ENCODE peak calls at places on chromosome 9, in six cellular contexts. One of them, this sample, is unnamed.

GRCh38 chr9:121765021-121765950 is 113.9 kb downstream of the DAB2IP start:
- DNase-seq in tibial nerve: no peak
- DNase-seq in A673: no peak
- DNase-seq in left ventricle myocardium inferior: peak
- DNase-seq in stomach: peak
- DNase-seq in pancreas: peak
- DNase-seq in this sample: peak

GRCh38 chr9:89477395-89477794 is 20.5 kb downstream of the SEMA4D start:
- DNase-seq in tibial nerve: no peak
- DNase-seq in left ventricle myocardium inferior: no peak
- DNase-seq in stomach: peak
- DNase-seq in A673: no peak
- DNase-seq in pancreas: no peak
- DNase-seq in this sample: no peak

GRCh38 chr9:89655990-89656657 is 51.3 kb downstream of the GADD45G start:
- DNase-seq in stomach: no peak
- DNase-seq in tibial nerve: no peak
- DNase-seq in A673: no peak
- DNase-seq in left ventricle myocardium inferior: no peak
- DNase-seq in pancreas: no peak
- DNase-seq in this sample: no peak

GRCh38 chr9:130779153-130779855 is 55.8 kb upstream of the ABL1 start:
- DNase-seq in tibial nerve: no peak
- DNase-seq in A673: no peak
- DNase-seq in stomach: no peak
- DNase-seq in left ventricle myocardium inferior: no peak
- DNase-seq in pancreas: no peak
- DNase-seq in this sample: no peak

GRCh38 chr9:123814526-123814925 is 115.4 kb downstream of the DENND1A start:
- DNase-seq in pancreas: no peak
- DNase-seq in stomach: no peak
- DNase-seq in A673: no peak
- DNase-seq in left ventricle myocardium inferior: no peak
- DNase-seq in tibial nerve: no peak
- DNase-seq in this sample: no peak

GRCh38 chr9:20692554-20692953 is 8.5 kb downstream of the FOCAD start:
- DNase-seq in left ventricle myocardium inferior: no peak
- DNase-seq in stomach: no peak
- DNase-seq in pancreas: no peak
- DNase-seq in tibial nerve: no peak
- DNase-seq in A673: no peak
- DNase-seq in this sample: no peak

GRCh38 chr9:26725573-26725972 is 167.0 kb downstream of the CAAP1 start:
- DNase-seq in left ventricle myocardium inferior: no peak
- DNase-seq in stomach: no peak
- DNase-seq in A673: no peak
- DNase-seq in pancreas: no peak
- DNase-seq in tibial nerve: no peak
- DNase-seq in this sample: no peak

GRCh38 chr9:17906204-17906840 is 327.5 kb downstream of the SH3GL2 start:
- DNase-seq in tibial nerve: no peak
- DNase-seq in A673: no peak
- DNase-seq in left ventricle myocardium inferior: no peak
- DNase-seq in stomach: peak
- DNase-seq in pancreas: peak
- DNase-seq in this sample: peak

GRCh38 chr9:88268886-88269285 is 119.4 kb upstream of the SPIN1 start:
- DNase-seq in left ventricle myocardium inferior: no peak
- DNase-seq in tibial nerve: no peak
- DNase-seq in pancreas: no peak
- DNase-seq in A673: no peak
- DNase-seq in stomach: no peak
- DNase-seq in this sample: no peak

GRCh38 chr9:80191108-80191507 is 619.3 kb downstream of the TLE4 start:
- DNase-seq in left ventricle myocardium inferior: no peak
- DNase-seq in pancreas: no peak
- DNase-seq in stomach: no peak
- DNase-seq in tibial nerve: no peak
- DNase-seq in A673: no peak
- DNase-seq in this sample: no peak

GRCh38 chr9:126532489-126532888 is 81.2 kb upstream of the LMX1B start:
- DNase-seq in tibial nerve: no peak
- DNase-seq in A673: no peak
- DNase-seq in pancreas: no peak
- DNase-seq in left ventricle myocardium inferior: no peak
- DNase-seq in stomach: no peak
- DNase-seq in this sample: no peak

GRCh38 chr9:69370430-69370829 is 45.4 kb downstream of the ENTREP1 start:
- DNase-seq in A673: no peak
- DNase-seq in stomach: no peak
- DNase-seq in pancreas: no peak
- DNase-seq in left ventricle myocardium inferior: no peak
- DNase-seq in tibial nerve: no peak
- DNase-seq in this sample: no peak

GRCh38 chr9:80093695-80094094 is 521.9 kb downstream of the TLE4 start:
- DNase-seq in stomach: no peak
- DNase-seq in tibial nerve: no peak
- DNase-seq in pancreas: no peak
- DNase-seq in A673: no peak
- DNase-seq in left ventricle myocardium inferior: no peak
- DNase-seq in this sample: no peak

GRCh38 chr9:101463397-101463796 is 27.8 kb upstream of the ALDOB start:
- DNase-seq in pancreas: no peak
- DNase-seq in tibial nerve: no peak
- DNase-seq in stomach: no peak
- DNase-seq in A673: no peak
- DNase-seq in left ventricle myocardium inferior: no peak
- DNase-seq in this sample: no peak

GRCh38 chr9:101460965-101461364 is 25.4 kb upstream of the ALDOB start:
- DNase-seq in stomach: no peak
- DNase-seq in A673: no peak
- DNase-seq in pancreas: no peak
- DNase-seq in tibial nerve: no peak
- DNase-seq in left ventricle myocardium inferior: no peak
- DNase-seq in this sample: no peak

GRCh38 chr9:101465330-101465915 is 29.8 kb upstream of the ALDOB start:
- DNase-seq in pancreas: no peak
- DNase-seq in tibial nerve: no peak
- DNase-seq in stomach: peak
- DNase-seq in left ventricle myocardium inferior: no peak
- DNase-seq in A673: peak
- DNase-seq in this sample: peak

GRCh38 chr9:101458955-101459631 is 23.5 kb upstream of the ALDOB start:
- DNase-seq in left ventricle myocardium inferior: no peak
- DNase-seq in pancreas: no peak
- DNase-seq in A673: peak
- DNase-seq in stomach: no peak
- DNase-seq in tibial nerve: no peak
- DNase-seq in this sample: peak

DNA sequence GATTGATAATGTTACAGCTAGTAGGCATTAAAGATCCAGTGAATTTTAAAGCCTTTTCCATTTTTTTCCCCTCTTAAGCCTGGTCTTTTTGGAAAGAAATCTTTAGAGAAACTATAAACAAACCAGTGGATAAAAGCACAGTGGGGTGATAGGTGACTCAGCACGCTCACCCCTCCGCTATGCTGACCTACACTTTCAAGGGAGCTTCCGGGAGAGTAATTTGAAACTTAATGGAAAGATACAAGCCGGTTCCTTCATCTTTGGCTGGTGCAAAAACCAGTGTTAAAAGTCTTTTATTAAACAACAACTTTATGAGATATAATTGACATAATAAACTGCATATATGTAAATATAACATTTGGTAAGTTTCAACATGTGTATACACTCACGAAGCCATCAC is 27.0 kb upstream of the ALDOB start:
- DNase-seq in stomach: no peak
- DNase-seq in left ventricle myocardium inferior: no peak
- DNase-seq in tibial nerve: no peak
- DNase-seq in pancreas: no peak
- DNase-seq in A673: peak
- DNase-seq in this sample: no peak
- H3K4me3 ChIP-seq in stomach: no peak
- H3K4me3 ChIP-seq in left ventricle myocardium inferior: no peak
- H3K4me3 ChIP-seq in tibial nerve: no peak
- H3K4me3 ChIP-seq in pancreas: no peak
- H3K4me3 ChIP-seq in A673: no peak
- H3K4me3 ChIP-seq in this sample: no peak

GRCh38 chr9:107439991-107440456 is 49.5 kb downstream of the KLF4 start:
- DNase-seq in stomach: no peak
- DNase-seq in tibial nerve: no peak
- DNase-seq in left ventricle myocardium inferior: no peak
- DNase-seq in A673: no peak
- DNase-seq in pancreas: no peak
- DNase-seq in this sample: no peak

GRCh38 chr9:107435415-107435814 is 54.2 kb downstream of the KLF4 start:
- DNase-seq in tibial nerve: no peak
- DNase-seq in A673: no peak
- DNase-seq in left ventricle myocardium inferior: no peak
- DNase-seq in stomach: no peak
- DNase-seq in pancreas: no peak
- DNase-seq in this sample: no peak

GRCh38 chr9:107438211-107439030 is 51.1 kb downstream of the KLF4 start:
- DNase-seq in stomach: no peak
- DNase-seq in left ventricle myocardium inferior: no peak
- DNase-seq in pancreas: no peak
- DNase-seq in A673: no peak
- DNase-seq in tibial nerve: no peak
- DNase-seq in this sample: no peak

DNA sequence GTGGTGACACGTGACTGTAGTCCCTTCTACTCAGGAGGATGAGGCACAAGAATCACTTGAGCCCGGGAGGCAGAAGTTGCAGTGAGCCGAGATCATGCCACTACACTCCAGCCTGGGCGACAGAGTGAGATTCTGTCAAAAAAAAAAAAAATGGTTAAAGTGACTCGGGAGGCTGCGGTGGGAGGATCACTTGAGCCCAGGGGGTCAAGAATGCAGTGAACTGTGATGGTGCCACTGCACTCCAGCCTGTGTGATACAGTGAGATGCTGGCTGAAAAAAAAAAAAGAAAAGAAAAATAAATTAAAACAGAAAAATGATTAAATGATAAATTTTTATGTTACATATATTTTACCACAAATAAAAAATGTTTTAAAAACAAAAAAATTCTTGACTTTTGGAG is 51.9 kb downstream of the KLF4 start:
- DNase-seq in stomach: no peak
- DNase-seq in A673: no peak
- DNase-seq in tibial nerve: no peak
- DNase-seq in pancreas: no peak
- DNase-seq in left ventricle myocardium inferior: no peak
- DNase-seq in this sample: no peak
- TF ChIP-seq CTCF in stomach: no peak
- TF ChIP-seq CTCF in A673: no peak
- TF ChIP-seq CTCF in tibial nerve: no peak
- TF ChIP-seq CTCF in pancreas: no peak
- TF ChIP-seq CTCF in left ventricle myocardium inferior: no peak
- TF ChIP-seq CTCF in this sample: no peak

GRCh38 chr9:72362680-72363139 is 2.3 kb downstream of the ZFAND5 start:
- DNase-seq in pancreas: no peak
- DNase-seq in tibial nerve: peak
- DNase-seq in stomach: peak
- DNase-seq in A673: peak
- DNase-seq in left ventricle myocardium inferior: peak
- DNase-seq in this sample: peak

GRCh38 chr9:72363226-72363625 is 1.8 kb downstream of the ZFAND5 start:
- DNase-seq in left ventricle myocardium inferior: no peak
- DNase-seq in pancreas: no peak
- DNase-seq in stomach: no peak
- DNase-seq in A673: no peak
- DNase-seq in tibial nerve: no peak
- DNase-seq in this sample: no peak

GRCh38 chr9:72363908-72364678 is 915 bp downstream of the ZFAND5 start:
- DNase-seq in A673: peak
- DNase-seq in stomach: peak
- DNase-seq in pancreas: peak
- DNase-seq in tibial nerve: peak
- DNase-seq in left ventricle myocardium inferior: peak
- DNase-seq in this sample: peak

GRCh38 chr9:72361227-72361626 is 3.8 kb downstream of the ZFAND5 start:
- DNase-seq in A673: no peak
- DNase-seq in stomach: no peak
- DNase-seq in left ventricle myocardium inferior: no peak
- DNase-seq in tibial nerve: no peak
- DNase-seq in pancreas: no peak
- DNase-seq in this sample: no peak

DNA sequence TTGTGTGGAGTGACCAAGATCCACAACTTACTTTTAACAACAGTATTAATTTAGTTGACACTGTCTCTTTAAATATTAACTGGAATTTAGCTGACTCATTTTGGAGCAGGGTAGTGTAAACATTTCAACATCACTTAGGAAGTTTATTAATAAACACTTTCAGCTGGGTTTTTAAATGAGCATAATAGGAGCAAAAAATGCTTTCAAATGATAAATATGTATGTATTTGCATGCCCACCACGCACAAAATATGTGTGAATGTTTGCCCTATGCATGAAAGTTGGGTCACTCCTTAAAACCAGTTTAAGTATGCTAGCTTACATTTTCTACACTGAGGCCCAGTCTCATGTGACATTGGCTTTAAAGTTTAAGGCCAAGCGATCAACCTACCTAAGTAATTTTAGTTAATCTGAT is 2.9 kb downstream of the ZFAND5 start:
- DNase-seq in stomach: no peak
- DNase-seq in A673: no peak
- DNase-seq in tibial nerve: no peak
- DNase-seq in pancreas: no peak
- DNase-seq in left ventricle myocardium inferior: no peak
- DNase-seq in this sample: no peak
- H3K4me3 ChIP-seq in stomach: peak
- H3K4me3 ChIP-seq in A673: peak
- H3K4me3 ChIP-seq in tibial nerve: peak
- H3K4me3 ChIP-seq in pancreas: peak
- H3K4me3 ChIP-seq in left ventricle myocardium inferior: peak
- H3K4me3 ChIP-seq in this sample: peak

GRCh38 chr9:125366676-125367075 is 105.0 kb downstream of the GAPVD1 start:
- DNase-seq in tibial nerve: no peak
- DNase-seq in left ventricle myocardium inferior: no peak
- DNase-seq in stomach: no peak
- DNase-seq in A673: peak
- DNase-seq in pancreas: no peak
- DNase-seq in this sample: no peak

GRCh38 chr9:125356032-125356431 is 94.4 kb downstream of the GAPVD1 start:
- DNase-seq in A673: no peak
- DNase-seq in stomach: no peak
- DNase-seq in pancreas: no peak
- DNase-seq in tibial nerve: no peak
- DNase-seq in left ventricle myocardium inferior: no peak
- DNase-seq in this sample: no peak

GRCh38 chr9:125360621-125361020 is 99.0 kb downstream of the GAPVD1 start:
- DNase-seq in pancreas: no peak
- DNase-seq in left ventricle myocardium inferior: no peak
- DNase-seq in A673: no peak
- DNase-seq in stomach: no peak
- DNase-seq in tibial nerve: no peak
- DNase-seq in this sample: no peak

GRCh38 chr9:125359011-125359410 is 97.4 kb downstream of the GAPVD1 start:
- DNase-seq in pancreas: no peak
- DNase-seq in A673: no peak
- DNase-seq in left ventricle myocardium inferior: no peak
- DNase-seq in tibial nerve: no peak
- DNase-seq in stomach: no peak
- DNase-seq in this sample: no peak

GRCh38 chr9:125361837-125362531 is 100.4 kb downstream of the GAPVD1 start:
- DNase-seq in stomach: no peak
- DNase-seq in pancreas: no peak
- DNase-seq in left ventricle myocardium inferior: no peak
- DNase-seq in tibial nerve: no peak
- DNase-seq in A673: peak
- DNase-seq in this sample: no peak
- TF ChIP-seq CTCF in stomach: no peak
- TF ChIP-seq CTCF in pancreas: no peak
- TF ChIP-seq CTCF in left ventricle myocardium inferior: no peak
- TF ChIP-seq CTCF in tibial nerve: no peak
- TF ChIP-seq CTCF in A673: peak
- TF ChIP-seq CTCF in this sample: no peak